ENCODE peak calls at places on chromosomes 5 and 9, in five cellular contexts. B, E, M, O and R are unnamed samples.
A peak's percentile ranks its signal among the peaks of the same experiment; 100 is the strongest.

GRCh38 chr9:75612205-75612604 is 278.3 kb upstream of the PCSK5 start:
- DNase-seq in B (no peak), E (no peak), M (no peak), O (no peak), R (no peak)

GRCh38 chr5:138983984-138984383 is 108.8 kb upstream of the LRRTM2 start:
- DNase-seq in B (no peak), E (no peak), M (no peak), O (no peak), R (no peak)

GRCh38 chr9:841371-842209 is at the start of gene DMRT1:
- DNase-seq in B (no peak), E (peak; percentile 60), M (no peak), O (no peak), R (no peak)

GRCh38 chr9:99181621-99182020 is 40.1 kb downstream of the ALG2 start:
- DNase-seq in B (no peak), E (no peak), M (no peak), O (no peak), R (no peak)

GRCh38 chr5:170267431-170268152 is 30.0 kb downstream of the LCP2 start:
- DNase-seq in B (peak; percentile 85), E (peak; percentile 88), M (peak; percentile 78), O (peak; percentile 83), R (peak; percentile 92)

GRCh38 chr5:172849636-172850453 is 15.8 kb downstream of the ERGIC1 start:
- DNase-seq in B (no peak), E (no peak), M (no peak), O (no peak), R (no peak)

GRCh38 chr9:83062653-83063527 is at the start of gene RASEF:
- DNase-seq in B (no peak), E (peak; percentile 49), M (no peak), O (peak; percentile 57), R (no peak)

GRCh38 chr5:142561486-142562097 is 124.3 kb downstream of the FGF1 start:
- DNase-seq in B (no peak), E (no peak), M (no peak), O (no peak), R (no peak)

GRCh38 chr9:89863837-89864236 is 259.0 kb downstream of the GADD45G start:
- DNase-seq in B (no peak), E (no peak), M (no peak), O (no peak), R (peak; percentile 35)

GRCh38 chr5:128498844-128499455 is 39.1 kb downstream of the FBN2 start:
- DNase-seq in B (no peak), E (peak; percentile 33), M (no peak), O (no peak), R (no peak)

GRCh38 chr5:92309336-92309991 is 926.3 kb upstream of the ARRDC3 start:
- DNase-seq in B (no peak), E (no peak), M (no peak), O (no peak), R (no peak)

GRCh38 chr9:127983847-127984289 is 3.1 kb upstream of the EEIG1 start:
- DNase-seq in B (no peak), E (no peak), M (no peak), O (peak; percentile 5), R (no peak)

GRCh38 chr5:14745753-14746152 is 81.2 kb downstream of the OTULIN start:
- DNase-seq in B (no peak), E (no peak), M (no peak), O (no peak), R (no peak)

GRCh38 chr5:126849101-126849678 is 72.3 kb downstream of the LMNB1 start:
- DNase-seq in B (peak; percentile 68), E (peak; percentile 48), M (peak; percentile 40), O (no peak), R (no peak)

GRCh38 chr9:121395558-121395957 is 25.5 kb upstream of the STOM start:
- DNase-seq in B (no peak), E (no peak), M (no peak), O (no peak), R (no peak)

DNA sequence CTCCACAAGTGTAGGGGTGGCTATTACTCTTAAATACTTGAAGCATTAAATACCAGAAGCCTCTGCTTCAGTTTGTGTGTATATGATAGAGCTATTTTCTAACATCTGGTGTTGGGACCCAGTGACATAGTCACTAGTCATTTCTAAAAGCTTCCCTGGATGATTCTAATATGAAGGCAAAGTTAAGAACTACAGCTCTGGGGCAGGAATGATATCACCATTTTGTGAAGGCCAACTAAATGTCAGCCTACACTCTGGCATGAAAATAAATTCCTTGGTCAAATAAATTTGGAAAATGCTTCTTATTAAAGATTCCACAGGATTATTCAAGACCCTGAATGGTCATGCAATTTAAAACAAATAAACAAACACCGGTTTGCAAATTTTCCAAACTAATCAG is 197.7 kb downstream of the PLK2 start:
- DNase-seq in B (no peak), E (no peak), M (no peak), O (no peak), R (no peak)
- H3K27ac ChIP-seq in B (no peak overlapping the region), E (no peak overlapping the region), M (no peak overlapping the region), O (no peak overlapping the region), R (no peak overlapping the region)

GRCh38 chr9:124821247-124821623 is 32.0 kb upstream of the WDR38 start:
- DNase-seq in B (no peak), E (no peak), M (no peak), O (no peak), R (no peak)

GRCh38 chr9:124814178-124814535 is 37.2 kb downstream of the OLFML2A start:
- DNase-seq in B (no peak), E (no peak), M (no peak), O (peak; percentile 10), R (no peak)

GRCh38 chr9:124815601-124816000 is 37.7 kb upstream of the WDR38 start:
- DNase-seq in B (no peak), E (no peak), M (no peak), O (peak; percentile 25), R (no peak)

GRCh38 chr9:124820606-124821246 is 32.5 kb upstream of the WDR38 start:
- DNase-seq in B (no peak), E (no peak), M (no peak), O (no peak), R (no peak)

DNA sequence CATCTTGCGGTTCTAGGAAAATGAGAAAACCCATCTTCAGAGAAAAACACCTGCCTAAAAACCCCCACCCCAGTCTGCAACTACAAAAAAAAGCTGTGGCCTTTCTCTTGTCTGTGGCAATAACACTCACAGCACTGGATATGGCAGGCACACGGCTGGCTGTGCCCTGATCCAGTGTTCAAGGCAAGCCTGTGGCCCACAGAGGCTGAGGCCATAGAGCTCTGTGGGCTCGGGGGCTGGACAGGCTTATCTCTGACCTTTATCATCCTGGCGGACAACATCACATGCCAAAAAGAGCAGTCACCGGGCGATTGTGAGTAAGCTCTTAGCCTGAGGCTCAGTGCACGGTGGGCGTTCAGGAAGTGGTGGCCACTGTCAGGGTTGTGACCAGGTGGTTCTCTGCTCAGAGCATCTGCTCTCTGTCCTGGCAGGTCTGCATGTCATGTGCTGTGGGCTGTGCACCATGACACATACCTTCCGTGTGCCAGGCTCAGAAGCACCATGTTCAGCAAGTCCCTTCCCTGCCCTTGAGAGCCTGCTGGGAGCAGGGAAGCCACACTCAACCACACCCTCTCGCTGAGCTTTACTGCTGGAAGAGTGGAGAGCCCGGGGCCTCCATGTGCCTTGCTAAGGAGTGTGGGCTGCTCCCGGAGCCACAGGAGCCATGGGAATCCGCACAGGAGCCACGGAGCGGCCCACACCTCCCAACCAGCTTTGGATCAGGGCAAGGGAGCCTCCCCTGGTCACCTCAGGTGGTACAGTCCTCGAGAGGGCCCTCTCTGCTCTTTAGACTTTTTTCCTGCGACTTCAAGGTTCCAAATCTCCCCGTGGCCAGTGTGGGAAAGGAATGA is 34.6 kb upstream of the WDR38 start:
- DNase-seq in B (no peak), E (no peak), M (no peak), O (no peak), R (no peak)
- TF ChIP-seq POLR2A in B (no peak), E (no peak), M (no peak), O (no peak), R (no peak)

GRCh38 chr9:97919217-97919813 is 3.0 kb downstream of the TRMO start:
- DNase-seq in B (no peak), E (no peak), M (no peak), O (no peak), R (no peak)
- H3K27ac ChIP-seq in B (no peak overlapping the region), E (no peak overlapping the region), M (no peak overlapping the region), O (no peak overlapping the region), R (no peak overlapping the region)

DNA sequence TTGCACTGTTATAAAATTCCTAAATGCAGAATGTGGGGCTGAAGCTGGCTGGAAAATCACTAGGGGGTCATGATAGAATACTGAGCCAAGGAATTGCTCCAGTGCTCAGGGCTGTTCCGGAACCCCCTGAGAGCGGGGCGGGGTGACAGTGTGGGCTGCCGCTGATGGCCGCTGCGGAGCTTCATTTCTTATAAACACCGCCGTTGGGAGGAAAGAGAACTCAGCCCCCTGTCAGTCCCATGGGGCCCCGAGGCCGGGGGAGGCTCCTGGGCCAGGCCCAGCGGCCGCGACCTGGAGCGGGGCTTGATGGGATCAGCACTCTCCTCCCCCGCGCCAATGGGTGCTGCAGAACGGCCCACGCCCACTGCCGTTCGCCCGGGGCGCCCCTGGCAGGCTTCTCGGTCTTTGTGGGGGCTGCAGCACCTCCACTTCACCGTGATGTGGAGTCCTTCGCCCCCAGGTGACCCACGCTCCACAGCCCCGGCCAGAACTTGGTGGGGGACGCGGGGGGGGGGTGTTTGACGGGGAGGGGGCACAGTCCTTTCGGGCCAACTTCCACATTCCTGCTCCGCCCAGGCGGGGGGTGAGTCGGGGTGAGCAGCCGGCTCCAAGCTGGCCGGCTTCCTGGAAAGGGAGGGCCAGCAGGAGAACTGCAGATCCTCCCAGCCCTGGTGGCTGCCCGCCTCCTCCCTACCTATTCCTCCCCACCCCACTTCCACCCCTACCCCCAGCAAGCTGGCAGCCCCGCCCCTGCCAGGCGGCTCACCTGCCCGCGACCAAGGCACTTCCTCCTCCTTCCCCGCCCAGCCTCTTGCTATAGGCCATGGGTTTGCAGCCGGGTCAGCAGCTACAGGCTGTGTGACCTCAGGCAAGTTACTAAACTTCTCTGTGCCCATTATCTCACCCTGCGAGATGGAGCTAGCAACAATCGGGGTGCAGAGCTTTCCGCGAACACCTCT is 5.4 kb upstream of the IRF1 start:
- DNase-seq in B (peak; percentile 93), E (peak; percentile 91), M (peak; percentile 74), O (peak; percentile 96), R (peak; percentile 94)
- TF ChIP-seq POLR2A in B (peak; percentile 20), E (no peak), M (peak; percentile 31), O (no peak), R (peak; percentile 4)